ENCODE peak calls at places on chromosome 13, in seven cellular contexts. One of them, this sample, is unnamed.

GRCh38 chr13:45683701-45684100 is 18.4 kb upstream of the CBY2 start:
- DNase-seq in foreskin fibroblast: no peak
- DNase-seq in stomach: no peak
- DNase-seq in fibroblast of mammary gland: no peak
- DNase-seq in tibial artery: no peak
- DNase-seq in right lobe of liver: no peak
- DNase-seq in fibroblast of lung: no peak
- DNase-seq in this sample: no peak

GRCh38 chr13:59368652-59369051 is 795.1 kb downstream of the DIAPH3 start:
- DNase-seq in stomach: no peak
- DNase-seq in tibial artery: no peak
- DNase-seq in fibroblast of mammary gland: no peak
- DNase-seq in fibroblast of lung: no peak
- DNase-seq in right lobe of liver: no peak
- DNase-seq in foreskin fibroblast: no peak
- DNase-seq in this sample: no peak

GRCh38 chr13:48199404-48199991 is 33.5 kb upstream of the ITM2B start:
- DNase-seq in foreskin fibroblast: no peak
- DNase-seq in stomach: no peak
- DNase-seq in right lobe of liver: no peak
- DNase-seq in tibial artery: no peak
- DNase-seq in fibroblast of mammary gland: no peak
- DNase-seq in fibroblast of lung: no peak
- DNase-seq in this sample: no peak

GRCh38 chr13:31540316-31540715 is 199.0 kb upstream of the RXFP2 start:
- DNase-seq in fibroblast of lung: no peak
- DNase-seq in foreskin fibroblast: no peak
- DNase-seq in stomach: no peak
- DNase-seq in right lobe of liver: no peak
- DNase-seq in fibroblast of mammary gland: peak; percentile 10
- DNase-seq in tibial artery: no peak
- DNase-seq in this sample: no peak

GRCh38 chr13:23460921-23461320 is 27.4 kb upstream of the SACS start:
- DNase-seq in fibroblast of mammary gland: no peak
- DNase-seq in stomach: no peak
- DNase-seq in right lobe of liver: no peak
- DNase-seq in foreskin fibroblast: no peak
- DNase-seq in tibial artery: no peak
- DNase-seq in fibroblast of lung: no peak
- DNase-seq in this sample: no peak

GRCh38 chr13:98232456-98232855 is 55.4 kb upstream of the RNF113B start:
- DNase-seq in tibial artery: no peak
- DNase-seq in fibroblast of mammary gland: no peak
- DNase-seq in right lobe of liver: no peak
- DNase-seq in fibroblast of lung: peak; percentile 51
- DNase-seq in foreskin fibroblast: no peak
- DNase-seq in stomach: no peak
- DNase-seq in this sample: no peak

GRCh38 chr13:26954981-26955380 is 194.4 kb upstream of the GPR12 start:
- DNase-seq in foreskin fibroblast: no peak
- DNase-seq in fibroblast of lung: no peak
- DNase-seq in right lobe of liver: no peak
- DNase-seq in stomach: no peak
- DNase-seq in fibroblast of mammary gland: no peak
- DNase-seq in tibial artery: no peak
- DNase-seq in this sample: no peak

GRCh38 chr13:31518666-31519065 is 220.7 kb upstream of the RXFP2 start:
- DNase-seq in tibial artery: no peak
- DNase-seq in right lobe of liver: no peak
- DNase-seq in fibroblast of lung: no peak
- DNase-seq in stomach: no peak
- DNase-seq in fibroblast of mammary gland: no peak
- DNase-seq in foreskin fibroblast: no peak
- DNase-seq in this sample: no peak

GRCh38 chr13:50914848-50915247 is 5.3 kb downstream of the RNASEH2B start:
- DNase-seq in right lobe of liver: no peak
- DNase-seq in stomach: no peak
- DNase-seq in tibial artery: no peak
- DNase-seq in foreskin fibroblast: no peak
- DNase-seq in fibroblast of mammary gland: peak; percentile 37
- DNase-seq in fibroblast of lung: peak; percentile 59
- DNase-seq in this sample: no peak

GRCh38 chr13:102903659-102904407 is 58.0 kb downstream of the ERCC5 start:
- DNase-seq in stomach: no peak
- DNase-seq in fibroblast of mammary gland: peak; percentile 42
- DNase-seq in foreskin fibroblast: no peak
- DNase-seq in tibial artery: no peak
- DNase-seq in fibroblast of lung: no peak
- DNase-seq in right lobe of liver: no peak
- DNase-seq in this sample: no peak

GRCh38 chr13:80979035-80979641 is 638.2 kb upstream of the SPRY2 start:
- DNase-seq in fibroblast of lung: peak; percentile 61
- DNase-seq in foreskin fibroblast: peak; percentile 46
- DNase-seq in tibial artery: no peak
- DNase-seq in stomach: peak; percentile 28
- DNase-seq in right lobe of liver: peak; percentile 55
- DNase-seq in fibroblast of mammary gland: peak; percentile 81
- DNase-seq in this sample: peak; percentile 15

GRCh38 chr13:44280461-44280860 is 93.2 kb upstream of the SERP2 start:
- DNase-seq in fibroblast of lung: peak; percentile 84
- DNase-seq in right lobe of liver: no peak
- DNase-seq in tibial artery: no peak
- DNase-seq in fibroblast of mammary gland: peak; percentile 48
- DNase-seq in foreskin fibroblast: peak; percentile 44
- DNase-seq in stomach: no peak
- DNase-seq in this sample: no peak

GRCh38 chr13:83531022-83531421 is 351.3 kb downstream of the SLITRK1 start:
- DNase-seq in stomach: no peak
- DNase-seq in foreskin fibroblast: no peak
- DNase-seq in fibroblast of lung: no peak
- DNase-seq in tibial artery: no peak
- DNase-seq in fibroblast of mammary gland: no peak
- DNase-seq in right lobe of liver: no peak
- DNase-seq in this sample: no peak

GRCh38 chr13:75416327-75417005 is 65.5 kb downstream of the TBC1D4 start:
- DNase-seq in fibroblast of mammary gland: peak; percentile 20
- DNase-seq in stomach: no peak
- DNase-seq in fibroblast of lung: no peak
- DNase-seq in right lobe of liver: no peak
- DNase-seq in foreskin fibroblast: no peak
- DNase-seq in tibial artery: no peak
- DNase-seq in this sample: no peak
- TF ChIP-seq CTCF in fibroblast of mammary gland: no peak
- TF ChIP-seq CTCF in stomach: no peak
- TF ChIP-seq CTCF in fibroblast of lung: no peak
- TF ChIP-seq CTCF in right lobe of liver: no peak
- TF ChIP-seq CTCF in foreskin fibroblast: no peak
- TF ChIP-seq CTCF in tibial artery: no peak
- TF ChIP-seq CTCF in this sample: no peak

DNA sequence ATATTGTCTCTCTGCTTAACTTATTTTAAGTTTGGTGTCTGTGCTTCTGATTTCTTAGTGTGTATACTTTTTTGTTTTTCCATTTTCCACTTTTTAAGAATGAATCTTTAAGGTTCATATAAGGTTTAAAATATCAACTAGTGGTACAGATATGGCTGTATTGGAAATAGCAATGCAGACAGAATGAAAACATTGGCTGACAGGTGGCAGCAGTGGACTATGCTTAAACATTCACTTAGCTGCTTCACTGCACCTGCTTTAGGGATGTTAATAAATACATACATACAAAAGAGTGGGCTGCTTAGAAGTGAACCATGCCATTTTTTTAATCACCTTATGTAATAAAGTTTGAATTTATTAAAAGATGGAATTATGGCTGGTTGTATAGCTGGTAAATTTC is 27.3 kb downstream of the TM9SF2 start:
- DNase-seq in fibroblast of mammary gland: no peak
- DNase-seq in fibroblast of lung: no peak
- DNase-seq in tibial artery: no peak
- DNase-seq in right lobe of liver: no peak
- DNase-seq in foreskin fibroblast: no peak
- DNase-seq in stomach: no peak
- DNase-seq in this sample: no peak
- TF ChIP-seq CTCF in fibroblast of mammary gland: no peak
- TF ChIP-seq CTCF in fibroblast of lung: peak; percentile 11
- TF ChIP-seq CTCF in tibial artery: no peak
- TF ChIP-seq CTCF in right lobe of liver: peak; percentile 54
- TF ChIP-seq CTCF in foreskin fibroblast: peak; percentile 2
- TF ChIP-seq CTCF in stomach: no peak
- TF ChIP-seq CTCF in this sample: peak; percentile 13

GRCh38 chr13:74101436-74101835 is 32.8 kb downstream of the KLF12 start:
- DNase-seq in tibial artery: no peak
- DNase-seq in right lobe of liver: no peak
- DNase-seq in fibroblast of lung: no peak
- DNase-seq in foreskin fibroblast: no peak
- DNase-seq in stomach: no peak
- DNase-seq in fibroblast of mammary gland: no peak
- DNase-seq in this sample: no peak
- TF ChIP-seq CTCF in tibial artery: no peak
- TF ChIP-seq CTCF in right lobe of liver: no peak
- TF ChIP-seq CTCF in fibroblast of lung: no peak
- TF ChIP-seq CTCF in foreskin fibroblast: no peak
- TF ChIP-seq CTCF in stomach: no peak
- TF ChIP-seq CTCF in fibroblast of mammary gland: no peak
- TF ChIP-seq CTCF in this sample: no peak

GRCh38 chr13:95585867-95586266 is 33.3 kb downstream of the CLDN10 start:
- DNase-seq in stomach: no peak
- DNase-seq in tibial artery: no peak
- DNase-seq in right lobe of liver: no peak
- DNase-seq in fibroblast of lung: no peak
- DNase-seq in foreskin fibroblast: no peak
- DNase-seq in fibroblast of mammary gland: no peak
- DNase-seq in this sample: no peak

GRCh38 chr13:95588721-95589120 is 36.2 kb downstream of the CLDN10 start:
- DNase-seq in fibroblast of mammary gland: peak; percentile 78
- DNase-seq in fibroblast of lung: peak; percentile 60
- DNase-seq in right lobe of liver: no peak
- DNase-seq in stomach: no peak
- DNase-seq in tibial artery: no peak
- DNase-seq in foreskin fibroblast: peak; percentile 33
- DNase-seq in this sample: no peak

GRCh38 chr13:95593462-95593861 is 40.9 kb downstream of the CLDN10 start:
- DNase-seq in right lobe of liver: no peak
- DNase-seq in fibroblast of lung: no peak
- DNase-seq in stomach: no peak
- DNase-seq in fibroblast of mammary gland: no peak
- DNase-seq in foreskin fibroblast: no peak
- DNase-seq in tibial artery: no peak
- DNase-seq in this sample: no peak

DNA sequence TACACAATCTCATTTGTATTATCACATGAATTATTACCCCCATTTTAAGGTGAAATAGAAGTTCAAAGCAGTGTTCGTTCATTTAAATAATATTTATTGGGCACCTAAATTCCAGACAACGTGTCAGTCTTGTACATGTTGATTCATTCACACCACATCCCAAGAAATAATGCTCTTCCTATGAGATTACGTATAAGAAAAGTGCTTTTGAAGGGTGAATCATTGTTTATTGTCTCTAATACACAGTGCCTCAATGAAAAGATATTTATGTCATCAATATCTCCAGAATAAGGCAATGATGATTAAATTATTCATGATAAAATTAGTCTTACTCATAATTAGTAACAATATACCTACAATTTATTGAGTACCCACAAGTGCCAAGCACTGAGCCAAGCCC is 35.6 kb downstream of the CLDN10 start:
- DNase-seq in right lobe of liver: no peak
- DNase-seq in fibroblast of lung: no peak
- DNase-seq in foreskin fibroblast: no peak
- DNase-seq in fibroblast of mammary gland: no peak
- DNase-seq in tibial artery: no peak
- DNase-seq in stomach: no peak
- DNase-seq in this sample: no peak
- TF ChIP-seq CTCF in right lobe of liver: no peak
- TF ChIP-seq CTCF in fibroblast of lung: no peak
- TF ChIP-seq CTCF in foreskin fibroblast: no peak
- TF ChIP-seq CTCF in fibroblast of mammary gland: no peak
- TF ChIP-seq CTCF in tibial artery: no peak
- TF ChIP-seq CTCF in stomach: no peak
- TF ChIP-seq CTCF in this sample: no peak